ENCODE peak calls at places on chromosome 16, in five cellular contexts. One of them, this sample, is unnamed.

GRCh38 chr16:30768583-30769181 is 6.6 kb downstream of the RNF40 start:
- DNase-seq in fibroblast of villous mesenchyme: no peak
- DNase-seq in HuH-7.5: no peak
- DNase-seq in heart left ventricle: no peak
- DNase-seq in NCI-H1436: no peak
- DNase-seq in this sample: no peak

GRCh38 chr16:63789603-63790002 is 1332.3 kb downstream of the CDH11 start:
- DNase-seq in fibroblast of villous mesenchyme: no peak
- DNase-seq in HuH-7.5: no peak
- DNase-seq in heart left ventricle: no peak
- DNase-seq in NCI-H1436: no peak
- DNase-seq in this sample: peak

GRCh38 chr16:60608971-60609370 is 1427.3 kb downstream of the CDH8 start:
- DNase-seq in fibroblast of villous mesenchyme: no peak
- DNase-seq in HuH-7.5: no peak
- DNase-seq in heart left ventricle: no peak
- DNase-seq in NCI-H1436: no peak
- DNase-seq in this sample: no peak

GRCh38 chr16:528111-529011 is 849 bp downstream of the CAPN15 start:
- DNase-seq in fibroblast of villous mesenchyme: peak
- DNase-seq in HuH-7.5: no peak
- DNase-seq in heart left ventricle: no peak
- DNase-seq in NCI-H1436: no peak
- DNase-seq in this sample: no peak

GRCh38 chr16:83689385-83689831 is 118.4 kb upstream of the HSBP1 start:
- DNase-seq in fibroblast of villous mesenchyme: peak
- DNase-seq in HuH-7.5: no peak
- DNase-seq in heart left ventricle: no peak
- DNase-seq in NCI-H1436: no peak
- DNase-seq in this sample: no peak

GRCh38 chr16:14553447-14553846 is 76.6 kb downstream of the PARN start:
- DNase-seq in fibroblast of villous mesenchyme: no peak
- DNase-seq in HuH-7.5: no peak
- DNase-seq in heart left ventricle: no peak
- DNase-seq in NCI-H1436: no peak
- DNase-seq in this sample: no peak

GRCh38 chr16:78551487-78552085 is 452.1 kb downstream of the WWOX start:
- DNase-seq in fibroblast of villous mesenchyme: no peak
- DNase-seq in HuH-7.5: no peak
- DNase-seq in heart left ventricle: no peak
- DNase-seq in NCI-H1436: peak
- DNase-seq in this sample: no peak

GRCh38 chr16:28301154-28301553 is 8.8 kb downstream of the SBK1 start:
- DNase-seq in fibroblast of villous mesenchyme: no peak
- DNase-seq in HuH-7.5: no peak
- DNase-seq in heart left ventricle: no peak
- DNase-seq in NCI-H1436: no peak
- DNase-seq in this sample: no peak

GRCh38 chr16:57029161-57030160 is 40.1 kb downstream of the NLRC5 start:
- DNase-seq in fibroblast of villous mesenchyme: peak
- DNase-seq in HuH-7.5: no peak
- DNase-seq in heart left ventricle: no peak
- DNase-seq in NCI-H1436: no peak
- DNase-seq in this sample: no peak

GRCh38 chr16:2511128-2511785 is 2.5 kb upstream of the ATP6V0C start:
- DNase-seq in fibroblast of villous mesenchyme: peak
- DNase-seq in HuH-7.5: no peak
- DNase-seq in heart left ventricle: peak
- DNase-seq in NCI-H1436: no peak
- DNase-seq in this sample: no peak

GRCh38 chr16:47565454-47565853 is 104.3 kb downstream of the PHKB start:
- DNase-seq in fibroblast of villous mesenchyme: peak
- DNase-seq in HuH-7.5: no peak
- DNase-seq in heart left ventricle: peak
- DNase-seq in NCI-H1436: no peak
- DNase-seq in this sample: peak

GRCh38 chr16:88773812-88774291 is 11.2 kb downstream of the PIEZO1 start:
- DNase-seq in fibroblast of villous mesenchyme: peak
- DNase-seq in HuH-7.5: no peak
- DNase-seq in heart left ventricle: no peak
- DNase-seq in NCI-H1436: no peak
- DNase-seq in this sample: no peak

GRCh38 chr16:12137344-12138094 is 161.0 kb downstream of the SNX29 start:
- DNase-seq in fibroblast of villous mesenchyme: no peak
- DNase-seq in HuH-7.5: no peak
- DNase-seq in heart left ventricle: no peak
- DNase-seq in NCI-H1436: no peak
- DNase-seq in this sample: no peak

GRCh38 chr16:84138824-84139627 is 6.0 kb downstream of the HSDL1 start:
- DNase-seq in fibroblast of villous mesenchyme: peak
- DNase-seq in HuH-7.5: peak
- DNase-seq in heart left ventricle: no peak
- DNase-seq in NCI-H1436: peak
- DNase-seq in this sample: no peak

GRCh38 chr16:24906199-24906808 is 60.5 kb downstream of the SLC5A11 start:
- DNase-seq in fibroblast of villous mesenchyme: peak
- DNase-seq in HuH-7.5: no peak
- DNase-seq in heart left ventricle: no peak
- DNase-seq in NCI-H1436: no peak
- DNase-seq in this sample: peak

GRCh38 chr16:73071131-73071940 is 23.4 kb upstream of the ZFHX3 start:
- DNase-seq in fibroblast of villous mesenchyme: peak
- DNase-seq in HuH-7.5: peak
- DNase-seq in heart left ventricle: peak
- DNase-seq in NCI-H1436: no peak
- DNase-seq in this sample: peak

GRCh38 chr16:21116148-21116693 is 34.4 kb downstream of the DNAH3 start:
- DNase-seq in fibroblast of villous mesenchyme: no peak
- DNase-seq in HuH-7.5: no peak
- DNase-seq in heart left ventricle: no peak
- DNase-seq in NCI-H1436: no peak
- DNase-seq in this sample: no peak

GRCh38 chr16:10828851-10829331 is 10.3 kb upstream of the TVP23A start:
- DNase-seq in fibroblast of villous mesenchyme: peak
- DNase-seq in HuH-7.5: no peak
- DNase-seq in heart left ventricle: peak
- DNase-seq in NCI-H1436: no peak
- DNase-seq in this sample: no peak

GRCh38 chr16:80591071-80591935 is 50.5 kb downstream of the DYNLRB2 start:
- DNase-seq in fibroblast of villous mesenchyme: no peak
- DNase-seq in HuH-7.5: no peak
- DNase-seq in heart left ventricle: no peak
- DNase-seq in NCI-H1436: no peak
- DNase-seq in this sample: no peak

GRCh38 chr16:57045694-57046381 is 46.5 kb upstream of the CPNE2 start:
- DNase-seq in fibroblast of villous mesenchyme: peak
- DNase-seq in HuH-7.5: peak
- DNase-seq in heart left ventricle: peak
- DNase-seq in NCI-H1436: no peak
- DNase-seq in this sample: peak

This sample was measured in A549.